ENCODE peak calls at places on chromosomes 16 and 17, in four cellular contexts. One of them, this sample, is unnamed.

GRCh38 chr17:50037321-50038107 is 18.4 kb upstream of the ITGA3 start:
- DNase-seq in ovary: peak; percentile 85
- DNase-seq in tibial nerve: peak; percentile 14
- DNase-seq in spleen: peak; percentile 83
- DNase-seq in this sample: peak; percentile 96

GRCh38 chr17:45129940-45130639 is 2.2 kb downstream of the PLCD3 start:
- DNase-seq in tibial nerve: no peak
- DNase-seq in ovary: no peak
- DNase-seq in spleen: no peak
- DNase-seq in this sample: no peak

GRCh38 chr17:30550512-30551273 is 73.5 kb downstream of the GOSR1 start:
- DNase-seq in tibial nerve: no peak
- DNase-seq in ovary: no peak
- DNase-seq in spleen: peak; percentile 88
- DNase-seq in this sample: no peak

GRCh38 chr16:10831899-10832886 is 13.6 kb upstream of the TVP23A start:
- DNase-seq in tibial nerve: no peak
- DNase-seq in ovary: no peak
- DNase-seq in spleen: peak; percentile 19
- DNase-seq in this sample: no peak

GRCh38 chr17:18224428-18225120 is 861 bp upstream of the LLGL1 start:
- DNase-seq in spleen: no peak
- DNase-seq in ovary: no peak
- DNase-seq in tibial nerve: no peak
- DNase-seq in this sample: no peak

GRCh38 chr17:82648165-82648668 is at the start of gene WDR45B:
- DNase-seq in ovary: peak; percentile 94
- DNase-seq in spleen: peak; percentile 98
- DNase-seq in tibial nerve: peak; percentile 87
- DNase-seq in this sample: peak; percentile 96

GRCh38 chr16:87043273-87044030 is 273.7 kb downstream of the C16orf95 start:
- DNase-seq in tibial nerve: no peak
- DNase-seq in spleen: no peak
- DNase-seq in ovary: no peak
- DNase-seq in this sample: no peak

GRCh38 chr17:61405047-61405685 is 5.5 kb downstream of the TBX2 start:
- DNase-seq in spleen: peak; percentile 72
- DNase-seq in tibial nerve: peak; percentile 13
- DNase-seq in ovary: peak; percentile 17
- DNase-seq in this sample: no peak

GRCh38 chr16:49469930-49470451 is 96.4 kb downstream of the C16orf78 start:
- DNase-seq in spleen: peak; percentile 58
- DNase-seq in tibial nerve: no peak
- DNase-seq in ovary: no peak
- DNase-seq in this sample: no peak

GRCh38 chr16:81035398-81035974 is at the start of gene ATMIN:
- DNase-seq in tibial nerve: peak; percentile 76
- DNase-seq in ovary: peak; percentile 87
- DNase-seq in spleen: peak; percentile 97
- DNase-seq in this sample: peak; percentile 89

GRCh38 chr17:34443832-34444469 is 80.9 kb upstream of the CCL1 start:
- DNase-seq in spleen: peak; percentile 40
- DNase-seq in tibial nerve: no peak
- DNase-seq in ovary: no peak
- DNase-seq in this sample: no peak

GRCh38 chr17:73283841-73284282 is 22.2 kb upstream of the CPSF4L start:
- DNase-seq in ovary: peak; percentile 90
- DNase-seq in tibial nerve: peak; percentile 64
- DNase-seq in spleen: no peak
- DNase-seq in this sample: no peak

GRCh38 chr17:72556944-72557826 is 436.4 kb downstream of the SOX9 start:
- DNase-seq in ovary: peak; percentile 25
- DNase-seq in spleen: peak; percentile 81
- DNase-seq in tibial nerve: peak; percentile 45
- DNase-seq in this sample: peak; percentile 65

GRCh38 chr17:21200590-21201301 is 13.2 kb downstream of the TMEM11 start:
- DNase-seq in ovary: no peak
- DNase-seq in tibial nerve: no peak
- DNase-seq in spleen: no peak
- DNase-seq in this sample: no peak

GRCh38 chr17:27657620-27658019 is 26.6 kb downstream of the LGALS9 start:
- DNase-seq in spleen: peak; percentile 41
- DNase-seq in ovary: peak; percentile 1
- DNase-seq in tibial nerve: no peak
- DNase-seq in this sample: no peak

GRCh38 chr16:86991679-86992078 is 325.5 kb downstream of the C16orf95 start:
- DNase-seq in ovary: no peak
- DNase-seq in tibial nerve: no peak
- DNase-seq in spleen: no peak
- DNase-seq in this sample: no peak

GRCh38 chr17:66354981-66355380 is 52.6 kb downstream of the PRKCA start:
- DNase-seq in ovary: no peak
- DNase-seq in tibial nerve: no peak
- DNase-seq in spleen: no peak
- DNase-seq in this sample: no peak

GRCh38 chr16:47524007-47524405 is 62.9 kb downstream of the PHKB start:
- DNase-seq in tibial nerve: no peak
- DNase-seq in spleen: no peak
- DNase-seq in ovary: no peak
- DNase-seq in this sample: no peak

GRCh38 chr17:47810901-47811635 is 10.5 kb downstream of the OSBPL7 start:
- DNase-seq in spleen: no peak
- DNase-seq in ovary: no peak
- DNase-seq in tibial nerve: no peak
- DNase-seq in this sample: peak; percentile 37

GRCh38 chr17:31279401-31279800 is 17.6 kb downstream of the OMG start:
- DNase-seq in tibial nerve: no peak
- DNase-seq in spleen: no peak
- DNase-seq in ovary: no peak
- DNase-seq in this sample: no peak

GRCh38 chr16:72162105-72162680 is 9.8 kb downstream of the PMFBP1 start:
- DNase-seq in ovary: no peak
- DNase-seq in spleen: no peak
- DNase-seq in tibial nerve: no peak
- DNase-seq in this sample: no peak

GRCh38 chr17:72683506-72684404 is 408.7 kb downstream of the SLC39A11 start:
- DNase-seq in ovary: no peak
- DNase-seq in tibial nerve: no peak
- DNase-seq in spleen: no peak
- DNase-seq in this sample: no peak

GRCh38 chr16:27690604-27691003 is 140.7 kb downstream of the KATNIP start:
- DNase-seq in tibial nerve: no peak
- DNase-seq in ovary: no peak
- DNase-seq in spleen: no peak
- DNase-seq in this sample: no peak

GRCh38 chr17:82434216-82434565 is 15.8 kb upstream of the OGFOD3 start:
- DNase-seq in ovary: no peak
- DNase-seq in tibial nerve: no peak
- DNase-seq in spleen: peak; percentile 88
- DNase-seq in this sample: no peak

GRCh38 chr16:68289202-68289601 is 21.5 kb downstream of the SLC7A6OS start:
- DNase-seq in spleen: no peak
- DNase-seq in ovary: no peak
- DNase-seq in tibial nerve: no peak
- DNase-seq in this sample: no peak
- H3K4me3 ChIP-seq in spleen: no peak overlapping the region
- H3K4me3 ChIP-seq in ovary: no peak overlapping the region
- H3K4me3 ChIP-seq in tibial nerve: no peak overlapping the region
- H3K4me3 ChIP-seq in this sample: no peak overlapping the region

DNA sequence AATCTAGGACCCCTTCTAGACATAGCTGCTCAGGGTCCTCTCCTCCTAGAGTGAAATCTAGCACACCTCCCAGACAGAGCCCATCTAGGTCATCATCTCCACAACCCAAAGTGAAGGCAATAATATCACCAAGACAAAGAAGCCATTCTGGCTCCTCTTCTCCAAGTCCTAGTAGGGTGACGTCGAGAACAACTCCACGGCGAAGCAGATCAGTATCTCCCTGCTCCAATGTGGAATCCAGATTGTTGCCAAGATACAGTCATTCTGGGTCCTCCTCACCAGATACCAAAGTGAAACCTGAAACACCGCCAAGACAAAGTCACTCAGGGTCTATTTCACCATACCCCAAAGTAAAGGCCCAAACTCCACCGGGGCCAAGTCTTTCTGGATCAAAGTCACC is 10.7 kb downstream of the SRRM2 start:
- DNase-seq in ovary: no peak
- DNase-seq in tibial nerve: no peak
- DNase-seq in spleen: peak; percentile 20
- DNase-seq in this sample: no peak
- TF ChIP-seq POLR2A in ovary: no peak
- TF ChIP-seq POLR2A in tibial nerve: no peak
- TF ChIP-seq POLR2A in spleen: no peak
- TF ChIP-seq POLR2A in this sample: no peak

GRCh38 chr17:62660629-62661118 is 33.2 kb downstream of the MRC2 start:
- DNase-seq in spleen: no peak
- DNase-seq in ovary: no peak
- DNase-seq in tibial nerve: no peak
- DNase-seq in this sample: no peak
- H3K4me3 ChIP-seq in spleen: no peak overlapping the region
- H3K4me3 ChIP-seq in ovary: no peak overlapping the region
- H3K4me3 ChIP-seq in tibial nerve: no peak overlapping the region
- H3K4me3 ChIP-seq in this sample: no peak overlapping the region

DNA sequence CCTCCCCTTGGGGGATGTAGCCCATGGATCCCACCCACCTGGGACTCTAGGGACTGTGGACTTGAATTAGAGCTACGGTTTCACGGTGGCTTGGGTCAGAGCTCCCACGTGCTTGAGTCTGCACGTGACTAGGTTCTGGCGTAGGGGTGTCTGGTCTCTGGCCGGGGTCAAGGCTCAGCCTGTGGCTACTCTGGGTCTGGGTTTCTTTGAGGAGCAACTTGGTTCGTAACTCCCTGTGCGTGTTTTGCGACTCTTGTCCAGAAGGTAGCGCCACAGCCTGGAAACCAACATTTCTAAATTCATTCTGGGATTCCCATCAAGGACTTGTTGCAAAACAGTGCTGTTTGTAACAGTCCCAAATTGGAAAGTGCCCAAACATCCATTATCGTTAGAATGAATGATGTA is 462 bp upstream of the GGT6 start:
- DNase-seq in tibial nerve: no peak
- DNase-seq in ovary: no peak
- DNase-seq in spleen: no peak
- DNase-seq in this sample: no peak
- TF ChIP-seq POLR2A in tibial nerve: no peak
- TF ChIP-seq POLR2A in ovary: no peak
- TF ChIP-seq POLR2A in spleen: no peak
- TF ChIP-seq POLR2A in this sample: no peak

GRCh38 chr16:52546291-52546941 is 527 bp downstream of the TOX3 start:
- DNase-seq in ovary: no peak
- DNase-seq in spleen: no peak
- DNase-seq in tibial nerve: no peak
- DNase-seq in this sample: no peak

GRCh38 chr16:52547834-52548215 is 882 bp upstream of the TOX3 start:
- DNase-seq in ovary: no peak
- DNase-seq in spleen: no peak
- DNase-seq in tibial nerve: no peak
- DNase-seq in this sample: no peak

GRCh38 chr16:52548261-52549010 is 1.5 kb upstream of the TOX3 start:
- DNase-seq in ovary: no peak
- DNase-seq in spleen: no peak
- DNase-seq in tibial nerve: no peak
- DNase-seq in this sample: no peak

GRCh38 chr16:52547001-52547833 is at the start of gene TOX3:
- DNase-seq in spleen: no peak
- DNase-seq in ovary: no peak
- DNase-seq in tibial nerve: no peak
- DNase-seq in this sample: no peak

DNA sequence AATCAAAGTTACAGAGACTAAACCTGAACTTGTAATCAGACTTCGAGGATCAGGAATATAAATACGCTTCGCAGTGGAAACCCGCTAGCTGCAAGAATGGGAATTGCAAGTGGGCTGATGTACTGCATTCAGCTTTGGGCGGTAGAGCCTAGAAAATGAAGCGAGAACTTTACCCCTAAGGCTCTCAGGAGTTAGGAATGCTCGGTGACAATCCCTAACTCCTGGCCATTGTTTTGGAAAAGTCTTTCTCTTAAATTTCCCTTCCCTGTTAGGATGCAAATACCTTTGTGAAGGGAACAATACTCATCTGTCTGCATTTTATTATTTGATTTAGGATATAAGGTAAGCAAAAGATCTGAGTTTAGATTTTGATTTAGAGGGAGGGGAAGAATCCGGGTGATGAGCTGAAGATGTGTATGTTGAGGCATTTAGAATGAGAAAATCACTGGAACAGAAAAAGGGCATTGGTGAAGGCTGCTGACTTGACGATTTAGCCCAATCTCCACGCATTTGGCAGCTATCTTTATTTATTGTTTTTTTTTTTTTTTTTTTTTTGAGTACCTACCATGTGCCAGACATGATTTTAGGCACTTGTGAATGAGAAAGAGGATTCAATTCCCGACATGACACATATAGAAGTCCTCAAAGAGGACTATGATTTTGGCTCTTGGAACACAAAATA is 2.2 kb upstream of the TOX3 start:
- DNase-seq in ovary: no peak
- DNase-seq in spleen: no peak
- DNase-seq in tibial nerve: no peak
- DNase-seq in this sample: no peak
- H3K4me3 ChIP-seq in ovary: no peak overlapping the region
- H3K4me3 ChIP-seq in spleen: no peak overlapping the region
- H3K4me3 ChIP-seq in tibial nerve: no peak overlapping the region
- H3K4me3 ChIP-seq in this sample: no peak overlapping the region

DNA sequence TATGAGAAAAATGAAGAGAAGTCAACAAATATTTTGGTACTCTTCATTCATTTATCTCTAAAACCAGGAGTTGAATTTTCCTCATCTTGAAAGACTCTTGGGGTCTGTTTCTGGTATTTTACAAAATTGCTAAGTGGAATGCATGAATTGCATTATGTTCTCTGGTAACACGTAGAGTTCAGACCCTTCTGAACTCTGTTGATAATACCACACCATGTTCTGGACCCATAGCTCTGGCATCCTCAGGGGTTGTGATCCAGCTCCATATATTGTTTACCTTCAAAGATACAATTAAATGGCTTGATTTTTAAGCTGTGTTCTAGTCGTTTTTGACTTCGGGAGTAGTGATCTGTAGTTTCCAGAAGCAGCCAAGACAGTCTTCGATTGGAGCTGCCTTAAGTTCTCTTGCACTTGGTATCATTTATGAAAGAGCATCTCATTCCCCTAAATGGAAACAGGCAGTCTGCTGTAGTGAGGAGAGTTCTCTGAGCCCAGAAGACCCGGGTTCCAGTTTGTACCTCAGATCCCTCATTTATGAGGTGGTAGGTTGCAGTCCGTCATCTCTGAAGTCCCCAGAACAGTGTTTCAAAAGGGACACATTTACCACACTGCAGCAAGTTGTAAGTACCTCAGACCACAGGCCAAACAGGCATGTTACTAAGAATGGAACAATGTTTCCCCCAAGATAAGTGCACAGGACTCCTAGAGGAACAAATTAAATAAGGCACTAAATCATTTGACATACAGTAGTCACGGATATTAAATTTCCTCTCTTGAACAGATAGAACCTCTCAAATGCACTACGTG is 9.6 kb downstream of the PSMD7 start:
- DNase-seq in tibial nerve: no peak
- DNase-seq in spleen: no peak
- DNase-seq in ovary: no peak
- DNase-seq in this sample: no peak
- TF ChIP-seq POLR2A in tibial nerve: no peak
- TF ChIP-seq POLR2A in spleen: no peak
- TF ChIP-seq POLR2A in ovary: no peak
- TF ChIP-seq POLR2A in this sample: no peak

GRCh38 chr17:8122391-8122922 is 1.4 kb downstream of the HES7 start:
- DNase-seq in spleen: no peak
- DNase-seq in ovary: no peak
- DNase-seq in tibial nerve: no peak
- DNase-seq in this sample: no peak
- H3K4me3 ChIP-seq in spleen: peak overlapping the region; percentile 44
- H3K4me3 ChIP-seq in ovary: peak overlapping the region; percentile 51
- H3K4me3 ChIP-seq in tibial nerve: peak overlapping the region; percentile 56
- H3K4me3 ChIP-seq in this sample: peak overlapping the region; percentile 42